ENCODE peak calls at places on chromosomes 7 and 10, in six cellular contexts. H is WERI-Rb-1, R is lower lobe of right lung, S is mesendoderm, N is adrenal gland, L is testis. E is an unnamed sample.

GRCh38 chr10:111598433-111599059 is 521.7 kb downstream of the ADRA2A start:
- DNase-seq in R (no peak), H (peak; percentile 74), S (peak; percentile 87), L (peak; percentile 82), N (peak; percentile 73), E (peak; percentile 30)

GRCh38 chr7:106075937-106076336 is 36.2 kb downstream of the SYPL1 start:
- DNase-seq in S (no peak), H (no peak), R (no peak), N (no peak), L (no peak), E (no peak)

GRCh38 chr10:19749185-19749729 is 67.0 kb upstream of the PLXDC2 start:
- DNase-seq in S (no peak), H (no peak), R (no peak), N (no peak), L (no peak), E (no peak)

GRCh38 chr10:1162481-1163203 is 106.5 kb downstream of the WDR37 start:
- DNase-seq in R (no peak), N (no peak), H (no peak), L (no peak), S (no peak), E (no peak)

GRCh38 chr10:73647211-73647874 is 6.1 kb upstream of the MYOZ1 start:
- DNase-seq in H (no peak), N (peak; percentile 69), R (peak; percentile 70), S (peak; percentile 95), L (peak; percentile 55), E (peak; percentile 99)

GRCh38 chr7:34313289-34313688 is 344.7 kb upstream of the NPSR1 start:
- DNase-seq in N (no peak), S (no peak), H (no peak), R (no peak), L (no peak), E (no peak)

GRCh38 chr10:23158370-23158769 is 33.7 kb upstream of the PTF1A start:
- DNase-seq in L (peak; percentile 73), H (peak; percentile 28), S (peak; percentile 76), N (peak; percentile 56), R (no peak), E (peak; percentile 86)

GRCh38 chr7:84336303-84336702 is 141.7 kb upstream of the SEMA3A start:
- DNase-seq in H (no peak), R (no peak), L (no peak), N (no peak), S (peak; percentile 73), E (no peak)

GRCh38 chr7:100612730-100613446 is 548 bp downstream of the MOSPD3 start:
- DNase-seq in N (peak; percentile 36), R (no peak), L (peak; percentile 37), H (peak; percentile 34), S (no peak), E (peak; percentile 77)

GRCh38 chr7:131976411-131976810 is 420.0 kb upstream of the PODXL start:
- DNase-seq in R (no peak), N (no peak), L (no peak), S (no peak), H (no peak), E (no peak)

GRCh38 chr10:70441877-70442205 is 360 bp upstream of the NODAL start:
- DNase-seq in S (peak; percentile 87), N (no peak), R (no peak), H (no peak), L (no peak), E (peak; percentile 73)
- H3K4me3 ChIP-seq in S (peak overlapping the region; percentile 50), N (no peak overlapping the region), R (no peak overlapping the region), H (no peak overlapping the region), L (peak overlapping the region; percentile 14), E (peak overlapping the region; percentile 79)

DNA sequence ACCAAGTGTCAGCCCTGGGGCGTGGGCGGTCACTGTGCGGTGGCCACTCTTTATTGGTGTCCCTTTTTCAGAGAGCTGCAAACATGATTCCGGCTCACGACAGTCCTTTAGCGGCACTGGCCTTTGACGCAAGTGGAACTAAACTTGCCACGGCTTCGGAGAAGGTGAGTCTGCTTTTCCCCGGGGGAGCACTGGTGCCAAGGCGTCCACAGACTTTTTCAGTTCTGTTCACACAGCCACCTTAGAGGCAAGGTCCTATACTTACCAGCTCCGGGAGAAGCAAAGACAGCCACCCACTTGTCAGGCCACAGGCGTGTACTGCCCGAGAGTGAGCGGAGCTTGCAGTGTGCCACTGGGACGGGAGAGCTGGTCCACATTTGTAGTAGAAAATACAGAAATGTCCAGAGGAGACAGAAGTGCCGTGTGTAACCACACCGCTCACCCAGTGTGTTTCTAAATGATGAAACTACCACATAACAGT is 27.9 kb downstream of the WIPI2 start:
- DNase-seq in N (no peak), L (no peak), S (no peak), R (peak; percentile 32), H (no peak), E (no peak)
- H3K36me3 ChIP-seq in N (peaks cover 76% of the 10 kb centered on the region), L (peaks cover 4% of the 10 kb centered on the region), S (peaks cover 7% of the 10 kb centered on the region), R (peaks cover 92% of the 10 kb centered on the region), H (peaks cover 78% of the 10 kb centered on the region), E (peaks cover 25% of the 10 kb centered on the region)

DNA sequence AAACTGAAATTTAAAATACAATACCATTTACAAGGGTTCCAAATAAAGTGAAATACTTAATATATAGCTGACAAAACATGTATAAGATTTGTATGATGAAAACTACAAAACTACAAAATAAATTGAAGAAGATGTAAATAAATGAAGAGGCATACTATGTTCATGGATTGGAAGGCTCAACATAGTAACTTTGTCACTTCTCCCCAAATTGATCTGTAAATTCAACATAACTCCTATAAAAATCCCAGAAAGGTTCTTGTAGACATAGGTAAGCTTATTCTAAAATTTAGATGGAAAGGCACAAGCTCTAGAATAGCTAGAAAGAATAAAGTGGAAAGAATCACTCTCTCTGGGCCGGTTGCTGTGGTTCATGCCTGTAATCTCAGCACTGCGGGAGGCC is 24.2 kb upstream of the NFKB2 start:
- DNase-seq in N (no peak), R (no peak), L (no peak), S (no peak), H (no peak), E (no peak)
- H3K4me3 ChIP-seq in N (no peak overlapping the region), R (no peak overlapping the region), L (no peak overlapping the region), S (no peak overlapping the region), H (no peak overlapping the region), E (no peak overlapping the region)

GRCh38 chr10:79127151-79127961 is 58.6 kb downstream of the ZMIZ1 start:
- DNase-seq in R (peak; percentile 95), L (peak; percentile 64), S (peak; percentile 91), H (peak; percentile 55), N (peak; percentile 96), E (peak; percentile 86)
- H3K36me3 ChIP-seq in R (peaks cover 53% of the 10 kb centered on the region), L (no peaks in the 10 kb centered on the region), S (peaks cover 3% of the 10 kb centered on the region), H (peaks cover 6% of the 10 kb centered on the region), N (peaks cover 30% of the 10 kb centered on the region), E (peaks cover 2% of the 10 kb centered on the region)

GRCh38 chr10:103472005-103472404 is 7.0 kb downstream of the CALHM3 start:
- DNase-seq in L (no peak), R (no peak), S (no peak), H (peak; percentile 47), N (no peak), E (peak; percentile 47)

GRCh38 chr10:103474077-103474476 is 5.0 kb downstream of the CALHM3 start:
- DNase-seq in N (no peak), S (no peak), L (no peak), H (no peak), R (no peak), E (no peak)

GRCh38 chr10:103467391-103467790 is 8.7 kb upstream of the CALHM1 start:
- DNase-seq in H (no peak), L (no peak), R (no peak), N (no peak), S (no peak), E (no peak)

GRCh38 chr10:103473261-103473671 is 5.8 kb downstream of the CALHM3 start:
- DNase-seq in R (no peak), S (no peak), H (no peak), N (no peak), L (peak; percentile 54), E (peak; percentile 55)

DNA sequence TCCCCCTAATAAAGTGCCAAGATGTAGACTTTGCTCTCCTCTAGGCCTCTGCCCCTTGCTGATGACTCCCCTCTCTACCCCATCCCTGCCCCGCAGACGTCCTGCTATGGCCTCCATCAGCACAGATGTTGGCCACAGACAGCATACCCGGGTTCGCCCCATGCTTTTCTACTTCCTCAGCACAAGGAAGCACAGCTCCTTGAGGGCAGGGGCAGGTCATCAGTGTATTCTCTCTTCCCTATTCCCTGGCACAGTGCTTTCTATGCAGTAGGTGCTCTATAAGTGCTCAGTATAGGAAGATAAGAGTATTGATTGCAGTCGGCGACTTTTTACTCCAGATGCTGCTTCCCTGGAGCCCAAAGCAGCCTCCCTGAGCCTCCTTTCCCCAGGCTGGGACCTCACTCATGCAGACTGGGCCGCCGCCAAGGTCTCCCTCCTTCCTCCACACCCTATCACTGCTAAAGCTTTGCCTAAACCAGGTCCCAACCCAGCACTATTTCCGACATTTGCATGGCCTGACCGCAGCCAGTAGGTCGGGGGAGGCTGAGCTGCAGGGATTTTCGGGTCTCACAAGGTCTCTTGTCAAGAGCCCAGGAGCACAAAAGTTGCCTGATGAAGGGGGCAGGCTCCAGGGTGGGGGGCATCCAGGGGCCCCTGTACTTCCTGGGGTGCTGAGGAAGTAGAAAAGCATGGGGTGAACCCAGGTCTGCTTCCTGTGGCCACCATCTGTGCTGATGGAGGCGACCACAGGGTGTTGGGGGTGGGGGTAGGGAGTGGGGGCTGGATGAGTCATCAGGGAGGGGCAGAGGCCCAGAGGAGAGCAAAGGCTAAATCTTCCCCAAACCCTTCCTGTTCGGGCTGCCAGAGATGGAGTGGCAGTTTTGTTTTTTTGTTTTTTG is 8.0 kb downstream of the CALHM3 start:
- DNase-seq in H (peak; percentile 65), R (peak; percentile 66), L (peak; percentile 45), S (peak; percentile 65), N (no peak), E (peak; percentile 64)
- H3K4me3 ChIP-seq in H (no peak overlapping the region), R (no peak overlapping the region), L (no peak overlapping the region), S (no peak overlapping the region), N (no peak overlapping the region), E (no peak overlapping the region)

DNA sequence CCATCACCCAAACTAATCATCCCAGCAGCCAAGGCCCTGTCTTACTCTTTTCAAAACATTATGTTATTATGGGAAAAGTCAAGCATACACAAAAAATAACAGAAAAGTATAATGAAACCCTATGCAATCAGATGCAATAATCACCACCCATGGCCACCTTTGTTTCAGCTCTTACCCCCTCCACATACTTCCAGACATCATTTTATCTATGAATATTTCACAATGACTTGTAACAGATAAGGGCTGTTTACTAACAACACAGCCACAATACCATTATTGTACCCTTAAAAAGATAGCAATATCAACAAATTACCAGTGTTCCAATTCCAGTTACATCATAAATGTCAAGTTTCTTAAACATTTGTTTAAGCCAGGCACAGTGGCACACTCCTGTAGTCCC is 35.2 kb downstream of the AIFM2 start:
- DNase-seq in H (no peak), R (no peak), S (no peak), N (no peak), L (no peak), E (no peak)
- H3K36me3 ChIP-seq in H (peaks cover 74% of the 10 kb centered on the region), R (peaks cover 9% of the 10 kb centered on the region), S (peaks cover 4% of the 10 kb centered on the region), N (peaks cover 4% of the 10 kb centered on the region), L (no peaks in the 10 kb centered on the region), E (no peaks in the 10 kb centered on the region)